ENCODE peak calls at places on chromosome 3, in four cellular contexts. O, W, B and U are unnamed samples.

GRCh38 chr3:115517457-115518050 is 105.8 kb upstream of the GAP43 start:
- DNase-seq in O (no peak), B (no peak), W (no peak), U (no peak)

GRCh38 chr3:189167027-189167766 is 4.6 kb upstream of the TPRG1 start:
- DNase-seq in B (no peak), W (peak), O (peak), U (no peak)

GRCh38 chr3:107189158-107189791 is 188.0 kb upstream of the CCDC54 start:
- DNase-seq in W (no peak), O (no peak), B (no peak), U (no peak)

GRCh38 chr3:188842628-188843027 is 329.1 kb upstream of the TPRG1 start:
- DNase-seq in B (peak), W (no peak), O (no peak), U (no peak)

GRCh38 chr3:81728766-81729544 is 32.5 kb downstream of the GBE1 start:
- DNase-seq in B (peak), W (no peak), O (no peak), U (no peak)

GRCh38 chr3:107238787-107239186 is 138.5 kb upstream of the CCDC54 start:
- DNase-seq in W (no peak), O (no peak), B (no peak), U (no peak)

GRCh38 chr3:9088431-9089353 is 125.4 kb upstream of the RAD18 start:
- DNase-seq in W (no peak), B (peak), O (no peak), U (no peak)

GRCh38 chr3:186025161-186025560 is 83.7 kb downstream of the ETV5 start:
- DNase-seq in O (no peak), B (peak), W (no peak), U (no peak)

GRCh38 chr3:31959951-31960792 is 20.9 kb downstream of the OSBPL10 start:
- DNase-seq in W (peak), O (no peak), B (peak), U (peak)

GRCh38 chr3:113898892-113899291 is 48.9 kb upstream of the ZDHHC23 start:
- DNase-seq in O (no peak), B (peak), W (no peak), U (no peak)

GRCh38 chr3:177932346-177932745 is 603.9 kb upstream of the KCNMB2 start:
- DNase-seq in W (no peak), O (no peak), B (peak), U (no peak)

GRCh38 chr3:5442106-5442785 is 254.7 kb downstream of the EDEM1 start:
- DNase-seq in W (no peak), O (no peak), B (no peak), U (no peak)

GRCh38 chr3:75294124-75294523 is 370.0 kb upstream of the FRG2C start:
- DNase-seq in W (peak), O (no peak), B (peak), U (peak)

GRCh38 chr3:8416965-8417364 is 84.7 kb upstream of the LMCD1 start:
- DNase-seq in O (peak), B (peak), W (peak), U (no peak)

GRCh38 chr3:152518346-152518745 is 249.6 kb downstream of the MBNL1 start:
- DNase-seq in W (no peak), O (no peak), B (no peak), U (no peak)

GRCh38 chr3:160169139-160169830 is 55.9 kb upstream of the C3orf80 start:
- DNase-seq in W (no peak), O (no peak), B (peak), U (no peak)

GRCh38 chr3:160224811-160225180 is 426 bp upstream of the C3orf80 start:
- DNase-seq in W (no peak), O (no peak), B (no peak), U (no peak)

GRCh38 chr3:136750922-136751258 is 1.3 kb downstream of the STAG1 start:
- DNase-seq in W (no peak), O (no peak), B (peak), U (no peak)

GRCh38 chr3:45992133-45992729 is 3.4 kb downstream of the FYCO1 start:
- DNase-seq in O (no peak), W (no peak), B (peak), U (no peak)

GRCh38 chr3:85148056-85148455 is 189.3 kb downstream of the CADM2 start:
- DNase-seq in B (no peak), W (no peak), O (no peak), U (no peak)

GRCh38 chr3:24400015-24400414 is 94.6 kb downstream of the THRB start:
- DNase-seq in W (no peak), B (no peak), O (no peak), U (no peak)

GRCh38 chr3:141388823-141389617 is 20.7 kb downstream of the ZBTB38 start:
- DNase-seq in B (peak), O (no peak), W (no peak), U (no peak)

GRCh38 chr3:27681249-27681748 is 40.8 kb downstream of the EOMES start:
- DNase-seq in O (peak), W (peak), B (peak), U (peak)

GRCh38 chr3:100210777-100211145 is 50.0 kb upstream of the TBC1D23 start:
- DNase-seq in W (peak), B (peak), O (no peak), U (no peak)

GRCh38 chr3:100295089-100295488 is 34.3 kb downstream of the TBC1D23 start:
- DNase-seq in W (no peak), B (no peak), O (no peak), U (no peak)

GRCh38 chr3:153848701-153849100 is 272.5 kb upstream of the ARHGEF26 start:
- DNase-seq in W (no peak), B (no peak), O (no peak), U (no peak)

GRCh38 chr3:119911748-119912147 is 129.8 kb downstream of the NR1I2 start:
- DNase-seq in W (no peak), O (no peak), B (no peak), U (no peak)

GRCh38 chr3:134456121-134456520 is 29.7 kb downstream of the ANAPC13 start:
- DNase-seq in W (no peak), B (no peak), O (no peak), U (no peak)

GRCh38 chr3:121436641-121437040 is 109.1 kb downstream of the POLQ start:
- DNase-seq in O (no peak), W (no peak), B (no peak), U (no peak)

GRCh38 chr3:193975072-193975535 is 160.8 kb upstream of the HES1 start:
- DNase-seq in W (peak), B (no peak), O (no peak), U (peak)

GRCh38 chr3:146164506-146164905 is 3.5 kb upstream of the PLOD2 start:
- DNase-seq in W (no peak), B (no peak), O (no peak), U (no peak)

GRCh38 chr3:40043444-40043755 is 234.0 kb downstream of the MYRIP start:
- DNase-seq in W (no peak), O (no peak), B (peak), U (no peak)

GRCh38 chr3:72137865-72138861 is 353.2 kb upstream of the PROK2 start:
- DNase-seq in O (no peak), B (no peak), W (no peak), U (no peak)

GRCh38 chr3:126607214-126607908 is 47.6 kb downstream of the TXNRD3 start:
- DNase-seq in W (no peak), B (peak), O (no peak), U (no peak)

GRCh38 chr3:147661916-147662315 is 252.8 kb downstream of the ZIC1 start:
- DNase-seq in O (no peak), B (no peak), W (no peak), U (no peak)

GRCh38 chr3:18027161-18027939 is 284.9 kb upstream of the TBC1D5 start:
- DNase-seq in W (no peak), O (no peak), B (peak), U (no peak)
- TF ChIP-seq EZH2phosphoT487 in W (no peak), O (no peak), B (no peak), U (no peak)

GRCh38 chr3:142962520-142963265 is 781 bp downstream of the PAQR9 start:
- DNase-seq in W (peak), B (no peak), O (no peak), U (no peak)
- TF ChIP-seq EZH2 in W (no peak), B (no peak), O (no peak), U (no peak)

GRCh38 chr3:3801510-3801841 is 2.2 kb downstream of the LRRN1 start:
- DNase-seq in B (no peak), O (no peak), W (peak), U (peak)

GRCh38 chr3:3800076-3800448 is 831 bp downstream of the LRRN1 start:
- DNase-seq in B (no peak), W (peak), O (no peak), U (peak)

GRCh38 chr3:3799173-3800075 is at the start of gene LRRN1:
- DNase-seq in O (no peak), B (peak), W (peak), U (peak)

GRCh38 chr3:3800685-3801509 is 1.7 kb downstream of the LRRN1 start:
- DNase-seq in B (peak), W (peak), O (no peak), U (peak)

GRCh38 chr3:3798641-3799113 is 554 bp upstream of the LRRN1 start:
- DNase-seq in B (peak), W (peak), O (no peak), U (peak)
- TF ChIP-seq EZH2phosphoT487 in B (no peak), W (no peak), O (no peak), U (no peak)

DNA sequence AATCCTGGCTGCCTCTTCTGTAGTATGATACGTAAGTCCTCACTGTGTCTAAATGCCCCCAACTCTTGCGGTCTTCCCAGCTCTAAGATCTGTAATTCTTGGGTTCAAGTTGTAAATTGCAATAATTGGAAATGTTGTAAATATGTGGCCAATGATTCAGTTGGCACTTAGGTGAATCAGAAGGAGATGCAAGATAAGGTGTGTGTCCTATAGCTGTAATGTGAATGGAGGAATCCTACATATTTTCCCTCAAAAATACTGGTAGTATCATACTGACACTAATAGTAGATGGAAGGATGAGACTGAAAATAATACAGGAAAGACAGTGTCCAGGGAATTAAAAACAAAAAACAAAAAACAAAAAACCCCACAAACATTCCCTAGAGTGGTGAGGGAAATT is 3.5 kb upstream of the ST3GAL6 start:
- DNase-seq in B (no peak), W (no peak), O (no peak), U (no peak)
- TF ChIP-seq EZH2 in B (no peak), W (no peak), O (no peak), U (no peak)

GRCh38 chr3:187024561-187025226 is 94.4 kb downstream of the ST6GAL1 start:
- DNase-seq in B (no peak), W (no peak), O (no peak), U (no peak)

GRCh38 chr3:187027531-187027936 is 97.2 kb downstream of the ST6GAL1 start:
- DNase-seq in O (no peak), B (no peak), W (no peak), U (no peak)

GRCh38 chr3:187026321-187026678 is 96.0 kb downstream of the ST6GAL1 start:
- DNase-seq in O (no peak), B (no peak), W (no peak), U (no peak)

GRCh38 chr3:187025254-187025655 is 94.9 kb downstream of the ST6GAL1 start:
- DNase-seq in W (no peak), O (no peak), B (no peak), U (no peak)

GRCh38 chr3:187025656-187026320 is 95.5 kb downstream of the ST6GAL1 start:
- DNase-seq in O (no peak), B (no peak), W (no peak), U (no peak)
- TF ChIP-seq EZH2phosphoT487 in O (no peak), B (no peak), W (no peak), U (no peak)

GRCh38 chr3:137769321-137770065 is 5.4 kb downstream of the SOX14 start:
- DNase-seq in O (no peak), B (no peak), W (peak), U (peak)
- TF ChIP-seq EZH2 in O (no peak), B (peak), W (peak), U (no peak)

DNA sequence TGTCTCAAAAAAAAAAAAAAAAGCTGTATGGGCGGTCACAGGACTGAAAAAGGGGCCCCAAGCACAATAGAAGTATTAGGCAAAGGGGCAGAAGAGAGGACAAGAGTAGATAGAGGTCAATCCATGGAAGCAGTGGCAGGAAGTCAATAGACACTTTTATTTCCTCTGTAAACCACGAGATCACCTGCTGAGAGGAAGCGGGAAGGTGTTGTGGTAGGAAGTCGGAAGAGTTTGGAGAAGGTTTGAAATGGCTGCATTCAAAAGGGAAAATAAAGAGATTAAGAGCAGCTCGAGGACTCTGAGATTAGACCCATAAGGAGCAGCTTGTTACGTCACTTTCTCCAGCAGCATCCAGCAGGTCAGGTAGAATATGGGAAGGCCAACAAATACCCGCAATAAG is 14.2 kb upstream of the ZNF148 start:
- DNase-seq in W (no peak), B (no peak), O (no peak), U (no peak)
- TF ChIP-seq EZH2phosphoT487 in W (no peak), B (no peak), O (no peak), U (no peak)

DNA sequence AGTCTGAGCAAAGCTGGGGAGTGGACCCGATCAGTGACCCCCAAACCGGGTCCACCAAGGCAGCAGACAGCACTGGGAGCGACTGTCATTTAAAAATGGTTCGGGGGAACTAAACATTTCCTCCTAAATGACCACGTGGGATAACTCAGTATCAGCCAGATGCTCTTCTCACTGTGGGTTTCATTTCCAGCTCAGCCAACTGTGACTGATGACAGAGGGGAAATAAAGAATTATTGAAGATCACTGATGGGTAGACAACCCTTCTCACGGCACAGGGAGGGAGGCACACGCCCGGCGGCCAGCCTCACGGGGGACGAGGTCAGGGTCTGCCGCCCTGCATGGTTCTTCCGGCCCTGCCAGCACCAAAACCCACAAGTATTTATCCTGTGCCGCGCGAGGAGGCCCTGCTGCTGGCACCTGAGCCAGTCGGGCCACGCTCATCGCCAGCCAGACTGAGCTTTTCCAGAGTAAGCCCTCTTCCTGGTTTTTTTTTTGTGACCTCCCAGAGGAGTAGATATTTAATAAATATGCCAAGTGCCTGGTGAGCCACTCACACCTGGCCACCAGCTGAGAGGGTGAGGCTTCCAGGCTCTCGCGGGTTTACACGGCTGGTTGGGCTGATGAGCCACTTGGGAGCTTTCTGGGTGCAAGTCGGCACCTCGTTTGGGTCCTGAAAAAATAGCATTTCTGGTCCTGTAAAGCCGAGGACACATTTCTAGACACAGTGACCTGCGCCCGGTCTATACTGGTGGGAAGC is 6.2 kb downstream of the MELTF start:
- DNase-seq in W (no peak), B (no peak), O (no peak), U (no peak)
- TF ChIP-seq EZH2 in W (no peak), B (no peak), O (no peak), U (no peak)